ENCODE peak calls at places on chromosomes 1 and 21, in nine cellular contexts. E is astrocyte of the spinal cord, M is NCI-H146, J is HEK293T, V is ELR, U is OCI-LY7, A is fibroblast of the aortic adventitia, K is GM19239, R is heart left ventricle. S is an unnamed sample.

GRCh38 chr1:121525355-121525754 is 340.6 kb downstream of the SRGAP2C start:
- DNase-seq in E (no peak), M (no peak), J (no peak), V (no peak), U (no peak), A (no peak), K (no peak), R (no peak), S (no peak)

GRCh38 chr1:41282679-41283317 is 40.7 kb upstream of the SCMH1 start:
- DNase-seq in E (no peak), M (no peak), J (peak; percentile 64), V (peak; percentile 52), U (peak; percentile 19), A (peak; percentile 28), K (peak; percentile 26), R (no peak), S (no peak)

GRCh38 chr1:160981584-160982411 is 27.2 kb upstream of the ITLN2 start:
- DNase-seq in E (no peak), M (no peak), J (no peak), V (no peak), U (no peak), A (no peak), K (no peak), R (no peak), S (peak; percentile 81)

GRCh38 chr1:85230305-85230977 is 29.0 kb downstream of the C1orf52 start:
- DNase-seq in E (no peak), M (peak; percentile 25), J (peak; percentile 68), V (peak; percentile 27), U (no peak), A (no peak), K (no peak), R (no peak), S (no peak)

GRCh38 chr1:248818505-248819374 is 7.0 kb downstream of the SH3BP5L start:
- DNase-seq in E (no peak), M (no peak), J (no peak), V (no peak), U (no peak), A (no peak), K (no peak), R (no peak), S (no peak)

GRCh38 chr1:91997607-91998195 is 32.1 kb upstream of the EPHX4 start:
- DNase-seq in E (peak; percentile 65), M (peak; percentile 46), J (peak; percentile 44), V (peak; percentile 71), U (peak; percentile 50), A (peak; percentile 64), K (peak; percentile 10), R (no peak), S (no peak)

GRCh38 chr1:77347646-77348045 is 65.8 kb downstream of the AK5 start:
- DNase-seq in E (peak; percentile 76), M (peak; percentile 11), J (no peak), V (peak; percentile 97), U (no peak), A (peak; percentile 71), K (no peak), R (no peak), S (no peak)

GRCh38 chr1:2203671-2204383 is 9.3 kb upstream of the FAAP20 start:
- DNase-seq in E (no peak), M (no peak), J (no peak), V (no peak), U (no peak), A (no peak), K (no peak), R (peak; percentile 76), S (no peak)

GRCh38 chr1:183249941-183250452 is 63.9 kb downstream of the LAMC2 start:
- DNase-seq in E (no peak), M (no peak), J (no peak), V (no peak), U (no peak), A (no peak), K (no peak), R (no peak), S (no peak)

GRCh38 chr1:94646786-94647555 is 105.4 kb upstream of the F3 start:
- DNase-seq in E (no peak), M (no peak), J (no peak), V (peak; percentile 66), U (no peak), A (no peak), K (no peak), R (no peak), S (no peak)

GRCh38 chr1:911875-912739 is 11.6 kb upstream of the SAMD11 start:
- DNase-seq in E (no peak), M (no peak), J (no peak), V (no peak), U (no peak), A (no peak), K (no peak), R (peak; percentile 37), S (peak; percentile 51)

GRCh38 chr1:39196244-39197215 is 8.0 kb upstream of the MACF1 start:
- DNase-seq in E (peak; percentile 72), M (no peak), J (no peak), V (peak; percentile 84), U (peak; percentile 92), A (peak; percentile 72), K (no peak), R (no peak), S (no peak)

GRCh38 chr1:162899422-162900168 is 38.6 kb upstream of the CCDC190 start:
- DNase-seq in E (peak; percentile 95), M (no peak), J (no peak), V (peak; percentile 85), U (no peak), A (peak; percentile 93), K (no peak), R (no peak), S (no peak)

GRCh38 chr1:85830837-85831236 is 122.6 kb upstream of the ZNHIT6 start:
- DNase-seq in E (no peak), M (no peak), J (no peak), V (no peak), U (no peak), A (no peak), K (no peak), R (no peak), S (no peak)

GRCh38 chr1:107443860-107444259 is 303.0 kb downstream of the NTNG1 start:
- DNase-seq in E (no peak), M (no peak), J (no peak), V (no peak), U (no peak), A (no peak), K (no peak), R (no peak), S (no peak)

GRCh38 chr1:62991152-62991551 is 207.2 kb downstream of the ATG4C start:
- DNase-seq in E (no peak), M (peak; percentile 69), J (no peak), V (no peak), U (no peak), A (no peak), K (no peak), R (no peak), S (no peak)

GRCh38 chr1:223186800-223187199 is 43.8 kb upstream of the TLR5 start:
- DNase-seq in E (no peak), M (no peak), J (no peak), V (no peak), U (no peak), A (no peak), K (no peak), R (no peak), S (no peak)

GRCh38 chr21:28771790-28772501 is 220.7 kb downstream of the LTN1 start:
- DNase-seq in E (peak; percentile 85), M (no peak), J (no peak), V (peak; percentile 56), U (no peak), A (peak; percentile 66), K (no peak), R (no peak), S (no peak)

GRCh38 chr1:235077571-235078479 is 50.8 kb downstream of the TOMM20 start:
- DNase-seq in E (no peak), M (no peak), J (no peak), V (no peak), U (no peak), A (no peak), K (no peak), R (no peak), S (no peak)

GRCh38 chr1:204301171-204301957 is 58.4 kb downstream of the PLEKHA6 start:
- DNase-seq in E (no peak), M (no peak), J (no peak), V (no peak), U (no peak), A (no peak), K (no peak), R (no peak), S (no peak)

GRCh38 chr21:46604975-46605758 is at the start of gene S100B:
- DNase-seq in E (no peak), M (peak; percentile 9), J (no peak), V (no peak), U (no peak), A (peak; percentile 15), K (no peak), R (no peak), S (no peak)

GRCh38 chr1:21896652-21897532 is 40.2 kb downstream of the HSPG2 start:
- DNase-seq in E (no peak), M (no peak), J (no peak), V (no peak), U (no peak), A (peak; percentile 55), K (no peak), R (peak; percentile 89), S (peak; percentile 94)

GRCh38 chr1:215971793-215972441 is 404.8 kb downstream of the KCTD3 start:
- DNase-seq in E (no peak), M (peak; percentile 2), J (no peak), V (no peak), U (no peak), A (no peak), K (no peak), R (no peak), S (no peak)

GRCh38 chr1:59298178-59298583 is 1.3 kb downstream of the FGGY start:
- DNase-seq in E (no peak), M (no peak), J (no peak), V (no peak), U (no peak), A (peak; percentile 55), K (no peak), R (no peak), S (peak; percentile 83)

GRCh38 chr1:212915245-212916091 is 34.9 kb upstream of the VASH2 start:
- DNase-seq in E (peak; percentile 54), M (peak; percentile 10), J (peak; percentile 70), V (peak; percentile 26), U (peak; percentile 33), A (peak; percentile 81), K (no peak), R (no peak), S (no peak)

GRCh38 chr21:45972716-45973474 is 8.7 kb upstream of the COL6A1 start:
- DNase-seq in E (peak; percentile 89), M (no peak), J (no peak), V (peak; percentile 71), U (no peak), A (peak; percentile 95), K (no peak), R (peak; percentile 87), S (peak; percentile 94)

GRCh38 chr1:90114521-90115141 is 119.7 kb downstream of the ZNF326 start:
- DNase-seq in E (peak; percentile 59), M (peak; percentile 55), J (peak; percentile 60), V (peak; percentile 66), U (peak; percentile 51), A (peak; percentile 72), K (peak; percentile 9), R (no peak), S (no peak)

GRCh38 chr1:228376651-228377631 is 29.7 kb downstream of the TRIM11 start:
- DNase-seq in E (no peak), M (no peak), J (no peak), V (no peak), U (no peak), A (no peak), K (no peak), R (peak; percentile 58), S (peak; percentile 69)

GRCh38 chr1:113517983-113518382 is 127.7 kb downstream of the MAGI3 start:
- DNase-seq in E (no peak), M (no peak), J (no peak), V (no peak), U (no peak), A (no peak), K (no peak), R (no peak), S (no peak)

GRCh38 chr1:35769759-35770446 is at the start of gene CLSPN:
- DNase-seq in E (peak; percentile 96), M (peak; percentile 94), J (peak; percentile 97), V (peak; percentile 98), U (peak; percentile 98), A (peak; percentile 92), K (peak; percentile 88), R (peak; percentile 96), S (peak; percentile 97)

GRCh38 chr1:46616277-46617107 is at the start of gene MOB3C:
- DNase-seq in E (peak; percentile 64), M (peak; percentile 34), J (peak; percentile 33), V (peak; percentile 80), U (peak; percentile 57), A (peak; percentile 82), K (peak; percentile 72), R (peak; percentile 90), S (peak; percentile 96)

S was measured in posterior vena cava.